ENCODE peak calls at places on chromosomes 11 and 22, in eight cellular contexts. T is GM12865, R is thyroid gland, Q is neural progenitor cell, K is IMR-90, G is HCT116, W is epithelial cell of esophagus, Y is esophagus squamous epithelium. A is an unnamed sample.
A peak's percentile ranks its signal among the peaks of the same experiment; 100 is the strongest.

GRCh38 chr22:38012604-38013072 is 28.3 kb upstream of the SOX10 start:
- DNase-seq in K (peak; percentile 85), Y (no peak), T (no peak), Q (no peak), R (no peak), W (peak; percentile 62), G (no peak), A (no peak)

GRCh38 chr11:96543177-96543576 is 153.4 kb downstream of the JRKL start:
- DNase-seq in Y (no peak), T (peak; percentile 23), W (no peak), K (no peak), G (no peak), R (no peak), Q (no peak), A (no peak)

GRCh38 chr11:131748146-131749050 is 378.0 kb downstream of the NTM start:
- DNase-seq in G (no peak), T (peak; percentile 56), R (peak; percentile 60), Q (peak; percentile 81), W (peak; percentile 68), Y (no peak), K (peak; percentile 79), A (no peak)

GRCh38 chr11:58923300-58923788 is 15.9 kb upstream of the GLYATL1 start:
- DNase-seq in G (peak; percentile 54), Q (peak; percentile 70), R (no peak), K (peak; percentile 46), Y (no peak), W (peak; percentile 89), T (peak; percentile 51), A (peak; percentile 39)

GRCh38 chr11:94521684-94522083 is 9.4 kb downstream of the C11orf97 start:
- DNase-seq in G (no peak), Q (peak; percentile 9), R (no peak), T (peak; percentile 21), Y (no peak), W (peak; percentile 24), K (no peak), A (no peak)

GRCh38 chr11:18171377-18172000 is 1.1 kb upstream of the MRGPRX4 start:
- DNase-seq in K (no peak), W (peak; percentile 35), Y (no peak), T (peak; percentile 26), G (peak; percentile 23), Q (peak; percentile 73), R (peak; percentile 18), A (no peak)

GRCh38 chr22:32509045-32509444 is 34.4 kb downstream of the FBXO7 start:
- DNase-seq in T (no peak), R (no peak), W (no peak), Q (peak; percentile 13), G (no peak), K (no peak), Y (no peak), A (no peak)

GRCh38 chr11:64331569-64332371 is 8.2 kb upstream of the CCDC88B start:
- DNase-seq in G (peak; percentile 83), Y (no peak), K (peak; percentile 87), T (peak; percentile 95), Q (no peak), R (peak; percentile 98), W (peak; percentile 93), A (no peak)

GRCh38 chr11:63020671-63021255 is 5.1 kb upstream of the SLC22A8 start:
- DNase-seq in T (peak; percentile 17), Q (peak; percentile 58), W (no peak), Y (no peak), G (peak; percentile 56), R (peak; percentile 80), K (no peak), A (no peak)

GRCh38 chr11:68149417-68149816 is 28.2 kb upstream of the CHKA start:
- DNase-seq in T (no peak), Y (no peak), R (no peak), K (no peak), G (no peak), Q (no peak), W (no peak), A (no peak)

GRCh38 chr11:76620471-76620870 is 50.1 kb downstream of the LRRC32 start:
- DNase-seq in W (no peak), T (no peak), K (peak; percentile 89), G (no peak), R (no peak), Q (no peak), Y (no peak), A (no peak)

GRCh38 chr11:5004429-5005274 is 10.0 kb downstream of the OR51L1 start:
- DNase-seq in T (peak; percentile 57), W (peak; percentile 71), K (peak; percentile 61), G (peak; percentile 36), R (peak; percentile 79), Q (peak; percentile 71), Y (no peak), A (no peak)

GRCh38 chr22:26174280-26174679 is 5.0 kb downstream of the SEZ6L start:
- DNase-seq in Y (no peak), G (no peak), W (no peak), K (no peak), R (no peak), Q (peak; percentile 74), T (no peak), A (no peak)

GRCh38 chr22:48251629-48252028 is 1489.2 kb downstream of the TBC1D22A start:
- DNase-seq in K (no peak), T (no peak), Q (no peak), Y (no peak), W (no peak), G (no peak), R (no peak), A (peak; percentile 63)

GRCh38 chr11:66936326-66936725 is 21.9 kb downstream of the PC start:
- DNase-seq in K (peak; percentile 97), Q (no peak), Y (no peak), G (no peak), W (peak; percentile 90), T (no peak), R (no peak), A (no peak)

GRCh38 chr22:45905326-45905923 is 71.5 kb downstream of the WNT7B start:
- DNase-seq in R (no peak), W (no peak), Y (no peak), T (no peak), G (no peak), Q (peak; percentile 95), K (no peak), A (no peak)

GRCh38 chr11:34837246-34837856 is 78.8 kb downstream of the APIP start:
- DNase-seq in Y (no peak), G (no peak), R (no peak), Q (no peak), W (no peak), T (no peak), K (no peak), A (no peak)

GRCh38 chr11:62988281-62988680 is 3.5 kb upstream of the SLC22A6 start:
- DNase-seq in W (no peak), R (no peak), Q (no peak), G (no peak), K (no peak), Y (no peak), T (no peak), A (no peak)

GRCh38 chr22:27748355-27749168 is 53.0 kb downstream of the MN1 start:
- DNase-seq in R (no peak), Y (no peak), Q (peak; percentile 66), K (peak; percentile 58), W (peak; percentile 81), T (no peak), G (no peak), A (no peak)

GRCh38 chr11:112016088-112016764 is 9.0 kb upstream of the DLAT start:
- DNase-seq in Y (no peak), G (no peak), W (no peak), K (peak; percentile 24), R (no peak), T (peak; percentile 86), Q (no peak), A (no peak)

GRCh38 chr22:50524664-50525103 is 714 bp downstream of the SCO2 start:
- DNase-seq in Y (no peak), W (no peak), Q (no peak), G (no peak), K (no peak), T (no peak), R (no peak), A (no peak)

GRCh38 chr11:68297812-68298658 is 14.4 kb upstream of the LRP5 start:
- DNase-seq in R (peak; percentile 75), Q (peak; percentile 84), G (peak; percentile 52), K (peak; percentile 48), W (peak; percentile 60), T (peak; percentile 84), Y (peak; percentile 22), A (peak; percentile 61)

GRCh38 chr22:36770116-36770945 is 5.6 kb downstream of the IFT27 start:
- DNase-seq in Q (peak; percentile 54), Y (no peak), G (no peak), K (no peak), W (no peak), R (no peak), T (no peak), A (peak; percentile 82)

GRCh38 chr11:103898065-103898464 is 138.4 kb upstream of the DDI1 start:
- DNase-seq in R (no peak), T (peak; percentile 74), W (peak; percentile 44), K (no peak), Q (no peak), Y (no peak), G (no peak), A (no peak)
- H3K4me3 ChIP-seq in R (no peak overlapping the region), T (peak overlapping the region; percentile 14), W (no peak overlapping the region), K (no peak overlapping the region), Q (no peak overlapping the region), Y (no peak overlapping the region), G (no peak overlapping the region), A (no peak overlapping the region)

GRCh38 chr11:61545341-61545740 is 35.5 kb downstream of the SYT7 start:
- DNase-seq in G (peak; percentile 22), W (peak; percentile 14), T (no peak), K (no peak), Q (no peak), Y (no peak), R (no peak), A (no peak)
- TF ChIP-seq CTCF in G (peak; percentile 79), W (peak; percentile 41), T (peak; percentile 33), K (peak; percentile 35), Q (peak; percentile 49), Y (no peak), R (peak; percentile 23), A (no peak)

GRCh38 chr11:33531743-33532181 is 168.9 kb downstream of the C11orf91 start:
- DNase-seq in T (no peak), K (peak; percentile 80), Y (no peak), G (no peak), W (no peak), Q (no peak), R (no peak), A (no peak)
- H3K4me3 ChIP-seq in T (no peak overlapping the region), K (no peak overlapping the region), Y (no peak overlapping the region), G (no peak overlapping the region), W (no peak overlapping the region), Q (no peak overlapping the region), R (no peak overlapping the region), A (no peak overlapping the region)

DNA sequence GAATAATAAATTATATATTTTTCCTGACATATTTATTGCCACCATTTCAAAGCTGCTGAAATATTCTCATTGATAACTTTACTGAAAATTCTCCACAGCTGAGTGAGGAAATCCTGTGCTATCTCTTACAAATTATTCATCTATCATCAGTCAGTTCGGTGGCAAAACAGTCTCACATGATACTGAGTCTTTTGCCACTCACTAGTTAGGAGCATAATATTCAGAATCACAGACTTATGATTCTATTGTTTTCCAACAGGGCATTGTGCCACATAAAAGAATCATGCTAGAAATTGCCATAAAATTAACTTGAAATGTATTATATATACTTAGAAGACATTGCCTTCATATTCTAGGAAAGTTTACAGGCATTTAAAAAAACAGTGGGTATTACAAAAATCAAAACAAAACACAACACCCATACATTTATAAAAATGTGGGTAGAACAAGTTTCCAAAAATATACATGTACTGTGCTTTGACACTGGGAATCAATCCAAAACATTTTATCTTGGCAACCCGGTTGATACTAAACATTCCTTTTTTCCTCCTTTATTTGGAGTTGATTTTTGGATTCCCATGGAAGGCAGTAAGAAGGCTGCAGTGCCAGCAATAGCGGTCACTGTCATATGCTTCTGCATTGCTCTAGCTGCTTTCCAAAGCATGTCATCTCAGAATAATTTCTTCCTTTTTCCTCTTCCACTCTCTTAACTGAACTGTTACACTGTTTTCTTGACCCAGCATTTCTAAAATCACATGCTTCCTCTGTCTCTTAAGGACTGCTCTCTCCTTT is 42.5 kb downstream of the ATG16L2 start:
- DNase-seq in T (no peak), Y (no peak), W (no peak), G (no peak), Q (no peak), R (no peak), K (no peak), A (no peak)
- TF ChIP-seq CTCF in T (no peak), Y (no peak), W (peak; percentile 2), G (no peak), Q (no peak), R (peak; percentile 7), K (no peak), A (no peak)